ENCODE peak calls at places on chromosome 1, in nine cellular contexts. R, A, G, I, E, Y, H, X and F are unnamed samples.
A peak's percentile ranks its signal among the peaks of the same experiment; 100 is the strongest.

GRCh38 chr1:230123280-230124186 is 56.5 kb downstream of the GALNT2 start:
- DNase-seq in R (no peak), A (no peak), G (no peak), I (peak; percentile 71), E (no peak), Y (no peak), H (peak; percentile 69), X (no peak), F (no peak)

GRCh38 chr1:111856411-111857135 is 100.9 kb downstream of the DDX20 start:
- DNase-seq in R (no peak), A (no peak), G (no peak), I (no peak), E (peak; percentile 17), Y (no peak), H (no peak), X (no peak), F (no peak)

GRCh38 chr1:62318756-62319544 is at the start of gene KANK4:
- DNase-seq in R (no peak), A (no peak), G (peak; percentile 43), I (no peak), E (no peak), Y (no peak), H (no peak), X (no peak), F (no peak)

GRCh38 chr1:206776239-206776638 is 3.9 kb upstream of the IL10 start:
- DNase-seq in R (peak; percentile 21), A (no peak), G (peak; percentile 63), I (no peak), E (peak; percentile 79), Y (peak; percentile 50), H (no peak), X (peak; percentile 53), F (no peak)

GRCh38 chr1:2789986-2790581 is 11.4 kb downstream of the TTC34 start:
- DNase-seq in R (no peak), A (no peak), G (no peak), I (no peak), E (no peak), Y (no peak), H (peak; percentile 35), X (no peak), F (no peak)

GRCh38 chr1:175234639-175235038 is 42.1 kb upstream of the KIAA0040 start:
- DNase-seq in R (no peak), A (no peak), G (no peak), I (no peak), E (no peak), Y (no peak), H (no peak), X (no peak), F (no peak)

GRCh38 chr1:52551476-52552235 is 1.2 kb downstream of the TUT4 start:
- DNase-seq in R (peak; percentile 52), A (no peak), G (peak; percentile 66), I (no peak), E (no peak), Y (peak; percentile 50), H (peak; percentile 64), X (peak; percentile 58), F (no peak)

GRCh38 chr1:47675721-47676120 is 237.9 kb downstream of the FOXD2 start:
- DNase-seq in R (no peak), A (peak; percentile 10), G (no peak), I (no peak), E (no peak), Y (no peak), H (no peak), X (no peak), F (peak; percentile 79)

GRCh38 chr1:83500987-83501591 is 497.8 kb downstream of the TTLL7 start:
- DNase-seq in R (no peak), A (no peak), G (no peak), I (no peak), E (no peak), Y (no peak), H (no peak), X (no peak), F (no peak)

GRCh38 chr1:156075775-156076204 is 6.5 kb downstream of the MEX3A start:
- DNase-seq in R (no peak), A (no peak), G (no peak), I (no peak), E (no peak), Y (no peak), H (no peak), X (no peak), F (no peak)
- H3K4me3 ChIP-seq in R (no peak overlapping the region), A (no peak overlapping the region), G (no peak overlapping the region), I (no peak overlapping the region), E (no peak overlapping the region), Y (no peak overlapping the region), H (peak overlapping the region; percentile 46), X (no peak overlapping the region), F (no peak overlapping the region)

GRCh38 chr1:159854101-159854692 is 8.3 kb downstream of the VSIG8 start:
- DNase-seq in R (peak; percentile 52), A (peak; percentile 80), G (peak; percentile 33), I (no peak), E (peak; percentile 54), Y (peak; percentile 64), H (peak; percentile 90), X (peak; percentile 69), F (peak; percentile 93)

GRCh38 chr1:159856576-159856975 is 5.9 kb downstream of the VSIG8 start:
- DNase-seq in R (no peak), A (no peak), G (peak; percentile 43), I (no peak), E (no peak), Y (no peak), H (no peak), X (no peak), F (no peak)

GRCh38 chr1:159855709-159856108 is 6.7 kb downstream of the VSIG8 start:
- DNase-seq in R (no peak), A (no peak), G (no peak), I (no peak), E (no peak), Y (no peak), H (no peak), X (no peak), F (no peak)

GRCh38 chr1:159853417-159853816 is 9.0 kb downstream of the VSIG8 start:
- DNase-seq in R (no peak), A (no peak), G (no peak), I (no peak), E (no peak), Y (no peak), H (no peak), X (no peak), F (no peak)

DNA sequence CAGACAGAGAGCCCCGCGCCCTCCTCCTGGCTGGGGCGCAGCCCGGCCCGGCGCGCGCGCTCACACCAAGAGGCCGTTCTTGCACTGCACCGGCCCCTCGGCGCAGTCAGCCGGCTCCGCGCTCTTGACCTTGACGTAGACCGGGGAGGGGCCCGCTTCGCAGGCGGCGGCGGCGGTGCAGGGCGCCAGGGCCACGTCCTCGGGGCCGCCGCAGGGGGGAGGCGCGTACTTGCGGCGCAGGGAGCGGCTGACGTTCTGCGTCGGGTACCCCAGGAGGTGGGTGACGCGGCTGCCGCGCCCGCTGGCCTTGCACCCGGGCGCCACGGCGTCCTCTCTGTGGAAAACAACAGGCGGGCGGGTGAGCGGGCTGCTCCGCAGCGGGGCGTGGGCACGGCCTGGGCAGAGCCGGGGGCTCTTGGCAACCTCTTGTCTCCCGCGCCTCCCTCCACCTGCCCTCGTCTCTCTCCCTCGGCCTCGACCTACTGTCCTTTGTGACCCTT is 7.7 kb downstream of the VSIG8 start:
- DNase-seq in R (peak; percentile 82), A (peak; percentile 90), G (peak; percentile 76), I (no peak), E (peak; percentile 62), Y (peak; percentile 92), H (peak; percentile 91), X (peak; percentile 92), F (peak; percentile 74)
- TF ChIP-seq CTCF in R (no peak), A (no peak), G (no peak), I (no peak), E (peak; percentile 22), Y (no peak), H (peak; percentile 32), X (no peak), F (no peak)

DNA sequence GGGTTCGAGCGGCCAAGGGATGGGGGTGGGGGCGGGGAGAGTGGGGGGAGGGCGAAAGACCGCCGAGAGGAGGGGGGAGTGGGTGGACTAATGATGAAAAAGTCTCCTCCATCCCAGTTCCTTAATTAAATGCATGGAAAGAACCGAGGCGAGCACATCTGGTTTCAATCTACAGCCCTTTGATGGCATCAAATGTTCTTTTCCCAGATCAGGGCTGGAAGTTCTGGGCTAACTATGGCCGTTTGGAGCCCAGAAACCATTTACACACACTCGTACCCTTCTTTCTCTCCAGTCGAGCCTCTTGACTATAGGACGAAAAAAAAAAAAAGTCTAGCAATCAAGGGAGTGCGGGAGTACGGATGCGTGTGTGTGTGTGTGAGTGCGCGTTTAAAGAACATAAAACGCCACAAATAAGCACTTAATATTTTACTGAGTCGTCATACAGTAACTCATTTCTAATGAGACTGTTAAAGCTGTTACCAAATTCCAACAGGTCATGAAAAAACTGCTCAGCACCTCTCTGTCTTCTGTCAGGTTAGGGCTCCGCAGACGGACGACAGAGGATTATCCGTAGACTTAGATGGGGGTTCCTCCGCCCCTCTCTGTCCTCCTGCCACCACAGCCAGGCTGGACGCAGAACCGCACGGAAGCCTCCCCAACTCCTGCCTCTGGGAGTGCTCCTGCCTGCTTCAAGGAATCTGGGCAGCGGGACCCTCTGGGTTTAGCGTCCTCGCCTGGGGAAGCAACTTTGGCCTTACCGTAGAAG is 2.1 kb upstream of the PRRX1 start:
- DNase-seq in R (peak; percentile 57), A (no peak), G (peak; percentile 21), I (no peak), E (no peak), Y (peak; percentile 64), H (no peak), X (peak; percentile 67), F (peak; percentile 88)
- H3K4me3 ChIP-seq in R (peak overlapping the region; percentile 88), A (no peak overlapping the region), G (no peak overlapping the region), I (peak overlapping the region; percentile 85), E (peak overlapping the region; percentile 56), Y (peak overlapping the region; percentile 10), H (peak overlapping the region; percentile 19), X (peak overlapping the region; percentile 85), F (no peak overlapping the region)

GRCh38 chr1:37621326-37621870 is 13.3 kb downstream of the RSPO1 start:
- DNase-seq in R (no peak), A (no peak), G (no peak), I (no peak), E (no peak), Y (no peak), H (no peak), X (no peak), F (peak; percentile 23)

GRCh38 chr1:37628026-37628556 is 6.6 kb downstream of the RSPO1 start:
- DNase-seq in R (no peak), A (no peak), G (no peak), I (no peak), E (no peak), Y (no peak), H (no peak), X (no peak), F (no peak)

GRCh38 chr1:37620707-37621106 is 14.0 kb downstream of the RSPO1 start:
- DNase-seq in R (no peak), A (no peak), G (peak; percentile 23), I (no peak), E (no peak), Y (no peak), H (no peak), X (no peak), F (no peak)

GRCh38 chr1:37616330-37616729 is 18.4 kb downstream of the RSPO1 start:
- DNase-seq in R (no peak), A (no peak), G (no peak), I (no peak), E (no peak), Y (no peak), H (no peak), X (no peak), F (no peak)

DNA sequence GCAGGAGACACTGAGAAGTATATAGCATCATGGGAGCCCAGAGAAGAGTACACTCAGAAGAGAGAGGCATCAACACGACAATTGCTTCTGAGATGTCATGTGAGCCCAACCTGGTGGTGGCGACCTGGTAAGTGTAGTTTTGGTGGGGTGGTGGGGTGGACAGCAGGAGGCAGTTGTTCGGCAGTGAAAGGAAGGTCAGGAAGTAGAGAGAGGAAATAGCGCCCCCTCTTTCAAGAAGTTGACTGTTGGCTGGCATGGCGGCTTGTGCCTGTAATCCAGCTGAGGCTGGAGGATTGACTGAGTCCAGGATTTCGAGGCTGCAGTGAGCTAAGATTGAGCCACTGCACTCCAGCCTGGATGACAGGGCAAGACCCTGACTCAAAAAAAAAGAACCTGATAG is 12.6 kb downstream of the RSPO1 start:
- DNase-seq in R (no peak), A (no peak), G (no peak), I (no peak), E (no peak), Y (no peak), H (no peak), X (no peak), F (no peak)
- TF ChIP-seq CTCF in R (no peak), A (no peak), G (no peak), I (no peak), E (no peak), Y (no peak), H (no peak), X (no peak), F (no peak)